ENCODE peak calls at places on chromosomes 3 and 15, in five cellular contexts. G is tibial nerve, P is thyroid gland, H is uterus, C is lung. O is an unnamed sample.

GRCh38 chr3:127707777-127708438 is 35.2 kb downstream of the ABTB1 start:
- DNase-seq in G (no peak), H (no peak), C (no peak), P (no peak), O (peak; percentile 42)

GRCh38 chr3:128492353-128493220 is at the start of gene GATA2:
- DNase-seq in P (no peak), C (no peak), H (peak; percentile 66), G (no peak), O (no peak)

GRCh38 chr15:75422554-75422953 is 28.9 kb downstream of the SIN3A start:
- DNase-seq in C (no peak), P (no peak), H (no peak), G (no peak), O (no peak)

GRCh38 chr15:32838820-32839219 is 121.0 kb downstream of the GREM1 start:
- DNase-seq in C (peak; percentile 30), P (peak; percentile 10), H (no peak), G (no peak), O (no peak)

GRCh38 chr3:186613637-186614265 is 891 bp downstream of the AHSG start:
- DNase-seq in H (no peak), G (no peak), C (no peak), P (no peak), O (no peak)

GRCh38 chr15:92653836-92654524 is 1.6 kb downstream of the FAM174B start:
- DNase-seq in C (peak; percentile 60), G (no peak), P (peak; percentile 90), H (no peak), O (no peak)

GRCh38 chr15:45468294-45468693 is 54.3 kb downstream of the SLC30A4 start:
- DNase-seq in P (no peak), G (no peak), H (no peak), C (no peak), O (no peak)

GRCh38 chr3:27228805-27229204 is 140.4 kb downstream of the NEK10 start:
- DNase-seq in C (no peak), P (no peak), H (no peak), G (no peak), O (no peak)

GRCh38 chr3:100260081-100260684 is 609 bp upstream of the TBC1D23 start:
- DNase-seq in G (no peak), H (peak; percentile 68), P (peak; percentile 44), C (peak; percentile 42), O (no peak)

GRCh38 chr3:157174265-157174615 is 14.3 kb upstream of the CCNL1 start:
- DNase-seq in P (peak; percentile 29), C (no peak), H (peak; percentile 32), G (no peak), O (no peak)

GRCh38 chr15:56428821-56429458 is 36.0 kb downstream of the MNS1 start:
- DNase-seq in C (no peak), G (no peak), H (no peak), P (no peak), O (no peak)

GRCh38 chr3:99474776-99475175 is 163.6 kb upstream of the COL8A1 start:
- DNase-seq in H (no peak), G (no peak), P (no peak), C (no peak), O (no peak)

GRCh38 chr3:22371592-22372291 is 620.7 kb upstream of the ZNF385D start:
- DNase-seq in H (no peak), G (no peak), C (no peak), P (no peak), O (no peak)

GRCh38 chr15:71080705-71081104 is 34.6 kb upstream of the THSD4 start:
- DNase-seq in C (no peak), G (no peak), H (no peak), P (no peak), O (no peak)

GRCh38 chr3:60675424-60675823 is 575.8 kb downstream of the FHIT start:
- DNase-seq in H (no peak), P (no peak), G (no peak), C (no peak), O (no peak)

GRCh38 chr15:85899927-85900326 is 105.2 kb upstream of the KLHL25 start:
- DNase-seq in C (no peak), G (no peak), P (no peak), H (no peak), O (no peak)

GRCh38 chr3:78459751-78460150 is 1308.0 kb downstream of the ROBO1 start:
- DNase-seq in H (no peak), P (no peak), C (no peak), G (no peak), O (no peak)

GRCh38 chr3:163939926-163940325 is 1138.4 kb downstream of the SI start:
- DNase-seq in G (no peak), C (no peak), H (no peak), P (no peak), O (no peak)

GRCh38 chr3:23735575-23736326 is 70.0 kb upstream of the UBE2E1 start:
- DNase-seq in G (no peak), P (peak; percentile 23), H (no peak), C (no peak), O (no peak)

GRCh38 chr3:112358311-112358780 is 25.4 kb downstream of the CD200 start:
- DNase-seq in C (no peak), H (no peak), P (no peak), G (no peak), O (no peak)

GRCh38 chr15:85443046-85443445 is 62.6 kb downstream of the AKAP13 start:
- DNase-seq in G (no peak), H (no peak), C (no peak), P (no peak), O (no peak)

GRCh38 chr3:137105277-137105977 is 147.6 kb downstream of the IL20RB start:
- DNase-seq in C (no peak), H (no peak), P (no peak), G (no peak), O (no peak)

GRCh38 chr15:70863450-70864218 is 9.7 kb upstream of the LARP6 start:
- DNase-seq in H (no peak), G (no peak), C (no peak), P (no peak), O (no peak)

GRCh38 chr3:167851171-167851570 is 115.7 kb downstream of the SERPINI1 start:
- DNase-seq in P (no peak), G (no peak), C (no peak), H (no peak), O (no peak)

GRCh38 chr3:71419369-71419768 is 164.2 kb downstream of the FOXP1 start:
- DNase-seq in H (no peak), G (no peak), P (no peak), C (no peak), O (no peak)

GRCh38 chr15:47364671-47365141 is 352.6 kb upstream of the SEMA6D start:
- DNase-seq in C (no peak), P (peak; percentile 28), G (no peak), H (no peak), O (no peak)

GRCh38 chr3:42159706-42160472 is 68.7 kb downstream of the TRAK1 start:
- DNase-seq in G (no peak), P (peak; percentile 24), H (no peak), C (peak; percentile 86), O (no peak)

GRCh38 chr15:96344706-96345559 is 14.4 kb downstream of the NR2F2 start:
- DNase-seq in G (no peak), H (no peak), C (no peak), P (no peak), O (peak; percentile 60)

GRCh38 chr3:37072892-37073291 is 79.6 kb downstream of the MLH1 start:
- DNase-seq in C (peak; percentile 30), P (no peak), G (no peak), H (no peak), O (no peak)

GRCh38 chr3:139296141-139296718 is 47.6 kb upstream of the MRPS22 start:
- DNase-seq in C (no peak), H (no peak), P (no peak), G (no peak), O (no peak)

GRCh38 chr15:49361370-49361769 is 61.7 kb upstream of the FGF7 start:
- DNase-seq in P (no peak), H (no peak), G (no peak), C (no peak), O (no peak)

GRCh38 chr3:8981700-8982099 is 18.4 kb upstream of the RAD18 start:
- DNase-seq in P (no peak), G (no peak), H (no peak), C (no peak), O (no peak)

GRCh38 chr3:133661454-133662255 is at the start of gene TOPBP1:
- DNase-seq in H (peak; percentile 75), C (peak; percentile 88), G (peak; percentile 30), P (peak; percentile 75), O (no peak)

GRCh38 chr3:133667118-133667517 is 5.4 kb upstream of the TOPBP1 start:
- DNase-seq in G (no peak), H (no peak), P (no peak), C (no peak), O (no peak)

GRCh38 chr3:133663569-133664313 is 2.0 kb upstream of the TOPBP1 start:
- DNase-seq in C (no peak), H (no peak), G (no peak), P (no peak), O (no peak)

GRCh38 chr3:133659806-133660205 is 1.9 kb downstream of the TOPBP1 start:
- DNase-seq in C (no peak), P (no peak), G (no peak), H (no peak), O (no peak)

GRCh38 chr3:133662256-133662773 is 574 bp upstream of the TOPBP1 start:
- DNase-seq in H (no peak), C (no peak), G (no peak), P (peak; percentile 4), O (no peak)
- TF ChIP-seq CTCF in H (no peak), C (no peak), G (no peak), P (no peak), O (no peak)

GRCh38 chr15:100722551-100723322 is 120.3 kb downstream of the ASB7 start:
- DNase-seq in C (no peak), H (no peak), G (no peak), P (no peak), O (no peak)
- H3K4me1 ChIP-seq in C (no peaks in the 10 kb centered on the region), H (peaks cover 13% of the 10 kb centered on the region), G (no peaks in the 10 kb centered on the region), P (peaks cover 28% of the 10 kb centered on the region), O (peaks cover 13% of the 10 kb centered on the region)

GRCh38 chr3:52401551-52401950 is 43.4 kb downstream of the SEMA3G start:
- DNase-seq in H (no peak), C (no peak), P (no peak), G (no peak), O (no peak)
- H3K36me3 ChIP-seq in H (no peaks in the 10 kb centered on the region), C (peaks cover 19% of the 10 kb centered on the region), P (peaks cover 55% of the 10 kb centered on the region), G (peaks cover 28% of the 10 kb centered on the region), O (peaks cover 52% of the 10 kb centered on the region)

GRCh38 chr15:51971353-51972133 is at the start of gene LEO1:
- DNase-seq in H (peak; percentile 86), P (peak; percentile 90), G (peak; percentile 68), C (peak; percentile 91), O (peak; percentile 63)
- TF ChIP-seq CTCF in H (peak; percentile 50), P (peak; percentile 42), G (no peak), C (no peak), O (no peak)

GRCh38 chr3:52014613-52015012 is 18.9 kb upstream of the RPL29 start:
- DNase-seq in G (no peak), H (no peak), C (no peak), P (no peak), O (no peak)
- H3K4me1 ChIP-seq in G (no peaks in the 10 kb centered on the region), H (no peaks in the 10 kb centered on the region), C (no peaks in the 10 kb centered on the region), P (no peaks in the 10 kb centered on the region), O (peaks cover 5% of the 10 kb centered on the region)

DNA sequence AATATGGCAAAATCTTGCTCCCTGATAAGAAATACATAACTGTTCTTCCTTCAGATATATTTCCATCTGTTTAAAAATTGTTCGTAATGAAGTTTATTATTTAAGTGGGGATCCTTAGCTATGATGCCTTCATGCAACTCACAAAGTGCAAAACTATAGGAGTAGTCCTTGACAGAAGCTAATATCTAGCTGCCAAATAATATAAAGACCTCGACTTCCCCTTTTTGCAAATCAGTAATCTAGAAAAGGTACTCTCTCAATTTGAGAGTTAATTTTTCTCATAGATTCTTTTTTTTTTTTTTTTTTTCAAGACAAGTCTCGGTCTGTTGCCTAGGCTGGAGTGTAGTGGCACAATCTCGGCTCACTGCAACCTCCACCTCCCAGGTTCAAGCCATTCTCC is 23.0 kb downstream of the SLTM start:
- DNase-seq in H (no peak), G (no peak), C (no peak), P (no peak), O (no peak)
- H3K36me3 ChIP-seq in H (no peaks in the 10 kb centered on the region), G (no peaks in the 10 kb centered on the region), C (peaks cover 13% of the 10 kb centered on the region), P (peaks cover 5% of the 10 kb centered on the region), O (peaks cover 46% of the 10 kb centered on the region)

O was measured in ascending aorta.